ENCODE peak calls at places on chromosomes 11 and 22, in five cellular contexts. J, W, G, X and F are unnamed samples.

GRCh38 chr22:23826510-23827350 is 12.1 kb downstream of the DERL3 start:
- DNase-seq in J (no peak), W (peak; percentile 87), G (no peak), X (no peak), F (peak; percentile 47)

GRCh38 chr11:134882141-134882540 is 470.1 kb upstream of the B3GAT1 start:
- DNase-seq in J (no peak), W (no peak), G (no peak), X (no peak), F (no peak)

GRCh38 chr22:27892064-27892463 is 27.0 kb downstream of the PITPNB start:
- DNase-seq in J (no peak), W (no peak), G (no peak), X (no peak), F (no peak)

GRCh38 chr11:57325735-57326048 is 940 bp upstream of the TNKS1BP1 start:
- DNase-seq in J (no peak), W (no peak), G (no peak), X (no peak), F (no peak)

GRCh38 chr22:39364646-39365405 is 15.0 kb downstream of the SYNGR1 start:
- DNase-seq in J (peak; percentile 20), W (no peak), G (no peak), X (no peak), F (peak; percentile 50)

GRCh38 chr11:24234822-24235508 is 261.9 kb upstream of the LUZP2 start:
- DNase-seq in J (peak; percentile 72), W (peak; percentile 22), G (no peak), X (peak; percentile 41), F (peak; percentile 5)

GRCh38 chr11:78037056-78037455 is 14.0 kb upstream of the KCTD14 start:
- DNase-seq in J (no peak), W (no peak), G (no peak), X (no peak), F (no peak)

GRCh38 chr11:98630736-98631135 is 390.0 kb upstream of the CNTN5 start:
- DNase-seq in J (no peak), W (no peak), G (no peak), X (no peak), F (no peak)

GRCh38 chr22:36773935-36774334 is 2.0 kb downstream of the IFT27 start:
- DNase-seq in J (peak; percentile 47), W (peak; percentile 61), G (no peak), X (peak; percentile 57), F (peak; percentile 28)

GRCh38 chr22:17501679-17502285 is 61.5 kb upstream of the SLC25A18 start:
- DNase-seq in J (peak; percentile 86), W (peak; percentile 75), G (no peak), X (peak; percentile 85), F (peak; percentile 55)

GRCh38 chr11:91066648-91067047 is 843.8 kb upstream of the CHORDC1 start:
- DNase-seq in J (no peak), W (no peak), G (no peak), X (no peak), F (no peak)

GRCh38 chr11:62601114-62601363 is 626 bp downstream of the MTA2 start:
- DNase-seq in J (no peak), W (no peak), G (no peak), X (peak; percentile 41), F (no peak)

GRCh38 chr11:62603771-62604170 is 2.1 kb upstream of the MTA2 start:
- DNase-seq in J (no peak), W (no peak), G (no peak), X (no peak), F (no peak)

GRCh38 chr11:62603072-62603408 is 1.4 kb upstream of the MTA2 start:
- DNase-seq in J (no peak), W (no peak), G (no peak), X (no peak), F (no peak)

GRCh38 chr11:62601364-62602140 is at the start of gene MTA2:
- DNase-seq in J (peak; percentile 98), W (peak; percentile 97), G (peak; percentile 100), X (peak; percentile 99), F (peak; percentile 97)

GRCh38 chr11:62602141-62603071 is 741 bp upstream of the MTA2 start:
- DNase-seq in J (peak; percentile 70), W (peak; percentile 52), G (no peak), X (peak; percentile 82), F (peak; percentile 26)
- TF ChIP-seq CTCF in J (no peak), W (no peak), G (no peak), X (no peak), F (peak; percentile 3)

DNA sequence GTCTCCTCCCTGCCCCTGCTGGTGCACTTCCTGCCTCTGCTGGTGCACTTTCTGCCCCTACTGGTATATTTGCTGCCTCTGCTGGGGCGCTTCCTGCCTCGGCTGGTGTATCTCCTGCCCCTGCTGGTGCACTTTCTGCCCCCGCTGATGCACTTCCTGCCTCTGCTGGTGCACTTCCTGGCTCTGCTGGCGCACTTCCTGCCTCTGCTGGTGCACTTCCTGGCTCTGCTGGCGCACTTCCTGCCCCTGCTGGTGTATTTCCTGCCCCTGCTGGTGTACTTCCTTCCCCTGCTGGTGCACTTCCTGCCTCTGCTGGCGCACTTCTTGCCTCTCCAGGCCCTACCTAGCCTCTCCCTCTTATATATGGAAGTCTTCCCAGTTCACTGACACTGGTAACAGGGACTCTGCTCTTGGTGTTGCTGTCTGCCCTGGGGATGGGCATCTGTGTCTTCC is 10.1 kb downstream of the MTFP1 start:
- DNase-seq in J (no peak), W (no peak), G (no peak), X (no peak), F (no peak)
- TF ChIP-seq CTCF in J (no peak), W (no peak), G (no peak), X (no peak), F (no peak)

GRCh38 chr22:42615092-42615859 is 593 bp upstream of the POLDIP3 start:
- DNase-seq in J (peak; percentile 99), W (peak; percentile 99), G (peak; percentile 94), X (peak; percentile 99), F (peak; percentile 100)

GRCh38 chr22:42613869-42614268 is 814 bp downstream of the POLDIP3 start:
- DNase-seq in J (no peak), W (peak; percentile 41), G (no peak), X (peak; percentile 28), F (no peak)

GRCh38 chr22:42617155-42617983 is 2.7 kb upstream of the POLDIP3 start:
- DNase-seq in J (no peak), W (no peak), G (no peak), X (no peak), F (no peak)

GRCh38 chr22:42612336-42612735 is 2.3 kb downstream of the POLDIP3 start:
- DNase-seq in J (no peak), W (no peak), G (no peak), X (no peak), F (no peak)

DNA sequence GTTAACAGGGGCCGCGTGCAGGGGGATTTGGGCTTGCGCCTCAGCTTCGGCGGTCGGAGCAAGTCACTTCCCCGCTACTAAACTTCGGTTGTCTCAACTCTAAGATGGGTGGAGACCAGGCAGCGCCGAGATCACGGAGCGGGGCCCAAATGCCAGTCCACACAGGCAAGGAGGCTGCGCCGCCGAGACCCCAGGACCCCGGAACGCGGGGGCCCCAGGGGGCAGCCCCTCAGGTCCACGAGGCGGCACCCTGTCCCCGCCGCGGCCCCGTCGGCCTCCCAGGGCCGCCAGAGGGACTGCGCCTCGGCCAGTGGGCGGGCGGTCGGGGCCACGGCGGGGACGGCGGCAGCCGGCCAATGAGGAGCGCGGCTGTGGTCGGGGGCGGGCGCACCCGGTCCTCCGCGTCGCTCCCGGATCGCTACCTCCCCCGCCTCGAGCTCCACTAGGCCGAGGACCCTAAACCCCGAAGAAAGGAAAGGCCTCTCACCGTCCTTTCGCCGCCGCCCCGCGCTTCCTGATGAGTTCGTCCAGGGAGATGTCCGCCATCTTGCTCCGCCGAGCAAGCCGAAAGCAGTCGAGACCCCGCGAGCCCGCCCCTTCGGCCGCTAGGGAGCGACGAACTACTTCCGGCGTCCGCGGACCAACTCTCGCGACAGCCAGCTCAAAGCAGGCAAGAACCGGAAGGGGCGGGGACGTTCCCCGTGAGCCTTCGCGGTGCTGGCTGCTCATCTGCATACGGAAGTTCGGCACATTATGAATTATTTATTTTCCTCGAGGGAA is at the start of gene POLDIP3:
- DNase-seq in J (peak; percentile 99), W (peak; percentile 98), G (peak; percentile 100), X (peak; percentile 99), F (peak; percentile 98)
- TF ChIP-seq CTCF in J (peak; percentile 21), W (no peak), G (peak; percentile 30), X (peak; percentile 24), F (peak; percentile 70)

DNA sequence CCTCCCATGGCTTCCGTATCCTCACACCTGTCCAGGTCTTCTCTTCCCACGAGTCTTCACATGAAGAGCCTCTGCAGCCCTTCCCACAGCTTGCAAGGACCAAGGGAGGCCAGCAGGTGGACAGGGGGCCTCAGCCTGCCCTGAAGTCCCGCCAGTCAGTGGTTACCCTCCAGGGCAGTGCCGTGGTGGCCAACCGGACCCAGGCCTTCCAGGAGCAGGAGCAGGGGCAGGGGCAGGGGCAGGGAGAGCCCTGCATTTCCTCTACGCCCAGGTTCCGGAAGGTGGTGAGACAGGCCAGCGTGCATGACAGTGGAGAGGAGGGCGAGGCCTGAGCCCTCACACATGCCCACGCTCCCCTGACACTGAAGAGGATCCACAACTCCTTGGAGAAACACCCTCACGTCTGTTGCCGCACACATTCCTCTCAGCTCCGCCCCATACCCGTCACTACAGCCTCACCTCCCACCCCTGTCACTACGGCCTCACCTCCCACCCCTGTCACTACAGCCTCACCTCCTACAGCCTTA is 8.3 kb downstream of the SSH3 start:
- DNase-seq in J (no peak), W (no peak), G (no peak), X (no peak), F (no peak)
- TF ChIP-seq CTCF in J (no peak), W (no peak), G (no peak), X (no peak), F (no peak)

DNA sequence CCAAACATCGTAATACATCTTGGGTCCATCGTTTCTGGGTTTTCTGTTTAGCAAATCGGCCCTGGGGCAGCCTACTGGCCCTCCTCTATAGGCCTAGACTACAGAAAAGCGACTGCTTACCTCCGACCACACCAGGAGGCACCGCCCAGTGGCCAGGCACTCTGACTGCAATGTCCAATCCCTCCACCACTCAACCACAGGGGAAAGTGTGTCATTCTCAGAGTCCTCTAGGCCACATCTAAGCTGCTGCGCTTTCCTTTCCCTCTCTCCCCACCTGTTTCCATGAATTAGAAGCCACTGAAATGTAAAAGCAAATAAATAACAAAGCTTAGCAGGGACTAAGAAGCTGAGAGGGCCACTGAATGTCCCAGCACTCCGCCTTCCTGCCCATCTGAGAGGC is 50.2 kb upstream of the FLI1 start:
- DNase-seq in J (no peak), W (no peak), G (no peak), X (no peak), F (no peak)
- TF ChIP-seq CTCF in J (no peak), W (no peak), G (no peak), X (no peak), F (peak; percentile 12)

GRCh38 chr11:119894916-119895315 is 165.9 kb upstream of the NECTIN1 start:
- DNase-seq in J (no peak), W (no peak), G (no peak), X (no peak), F (no peak)
- TF ChIP-seq CTCF in J (no peak), W (no peak), G (no peak), X (no peak), F (no peak)